ENCODE peak calls at places on chromosomes 1 and 21, in ten cellular contexts. One of them, this sample, is unnamed. For H3K9me3 and H3K4me1, the result is how much of the 10 kb centered on the place peaks cover.

GRCh38 chr1:218869276-218869675 is 304.4 kb upstream of the LYPLAL1 start:
- DNase-seq in transverse colon: no peak
- DNase-seq in A549: no peak
- DNase-seq in IMR-90: peak
- DNase-seq in heart right ventricle: no peak
- DNase-seq in CD8-positive, alpha-beta T cell: no peak
- DNase-seq in GM23248: no peak
- DNase-seq in ascending aorta: no peak
- DNase-seq in ovary: no peak
- DNase-seq in lower lobe of right lung: no peak
- DNase-seq in this sample: no peak

GRCh38 chr1:236550961-236551851 is 27.4 kb downstream of the LGALS8 start:
- DNase-seq in transverse colon: no peak
- DNase-seq in A549: no peak
- DNase-seq in IMR-90: no peak
- DNase-seq in heart right ventricle: no peak
- DNase-seq in CD8-positive, alpha-beta T cell: no peak
- DNase-seq in GM23248: no peak
- DNase-seq in ascending aorta: no peak
- DNase-seq in ovary: no peak
- DNase-seq in lower lobe of right lung: no peak
- DNase-seq in this sample: no peak

GRCh38 chr1:23343246-23344110 is 606 bp downstream of the HNRNPR start:
- DNase-seq in transverse colon: peak
- DNase-seq in A549: peak
- DNase-seq in IMR-90: peak
- DNase-seq in heart right ventricle: no peak
- DNase-seq in CD8-positive, alpha-beta T cell: peak
- DNase-seq in GM23248: peak
- DNase-seq in ascending aorta: no peak
- DNase-seq in ovary: peak
- DNase-seq in lower lobe of right lung: peak
- DNase-seq in this sample: no peak

GRCh38 chr1:230067441-230067870 is 418 bp downstream of the GALNT2 start:
- DNase-seq in transverse colon: peak
- DNase-seq in A549: peak
- DNase-seq in IMR-90: no peak
- DNase-seq in heart right ventricle: no peak
- DNase-seq in CD8-positive, alpha-beta T cell: no peak
- DNase-seq in GM23248: peak
- DNase-seq in ascending aorta: no peak
- DNase-seq in ovary: peak
- DNase-seq in lower lobe of right lung: peak
- DNase-seq in this sample: no peak

GRCh38 chr1:185813401-185813979 is 79.3 kb downstream of the HMCN1 start:
- DNase-seq in transverse colon: peak
- DNase-seq in A549: peak
- DNase-seq in IMR-90: peak
- DNase-seq in heart right ventricle: no peak
- DNase-seq in CD8-positive, alpha-beta T cell: no peak
- DNase-seq in GM23248: peak
- DNase-seq in ascending aorta: no peak
- DNase-seq in ovary: no peak
- DNase-seq in lower lobe of right lung: no peak
- DNase-seq in this sample: no peak

GRCh38 chr1:213507472-213508223 is 456.6 kb downstream of the RPS6KC1 start:
- DNase-seq in transverse colon: no peak
- DNase-seq in A549: no peak
- DNase-seq in IMR-90: no peak
- DNase-seq in heart right ventricle: no peak
- DNase-seq in CD8-positive, alpha-beta T cell: no peak
- DNase-seq in GM23248: no peak
- DNase-seq in ascending aorta: no peak
- DNase-seq in ovary: no peak
- DNase-seq in lower lobe of right lung: peak
- DNase-seq in this sample: no peak

GRCh38 chr21:44903689-44904088 is 17.0 kb downstream of the ITGB2 start:
- DNase-seq in transverse colon: no peak
- DNase-seq in A549: no peak
- DNase-seq in IMR-90: no peak
- DNase-seq in heart right ventricle: peak
- DNase-seq in CD8-positive, alpha-beta T cell: no peak
- DNase-seq in GM23248: no peak
- DNase-seq in ascending aorta: no peak
- DNase-seq in ovary: no peak
- DNase-seq in lower lobe of right lung: peak
- DNase-seq in this sample: no peak

GRCh38 chr1:156140879-156141707 is 12.3 kb upstream of the SEMA4A start:
- DNase-seq in transverse colon: no peak
- DNase-seq in A549: no peak
- DNase-seq in IMR-90: peak
- DNase-seq in heart right ventricle: peak
- DNase-seq in CD8-positive, alpha-beta T cell: peak
- DNase-seq in GM23248: peak
- DNase-seq in ascending aorta: no peak
- DNase-seq in ovary: no peak
- DNase-seq in lower lobe of right lung: no peak
- DNase-seq in this sample: no peak

GRCh38 chr1:198118136-198118535 is 38.7 kb upstream of the NEK7 start:
- DNase-seq in transverse colon: peak
- DNase-seq in A549: peak
- DNase-seq in IMR-90: peak
- DNase-seq in heart right ventricle: peak
- DNase-seq in CD8-positive, alpha-beta T cell: no peak
- DNase-seq in GM23248: peak
- DNase-seq in ascending aorta: no peak
- DNase-seq in ovary: peak
- DNase-seq in lower lobe of right lung: no peak
- DNase-seq in this sample: no peak

GRCh38 chr21:42623684-42624083 is 29.7 kb upstream of the PDE9A start:
- DNase-seq in transverse colon: no peak
- DNase-seq in A549: no peak
- DNase-seq in IMR-90: no peak
- DNase-seq in heart right ventricle: no peak
- DNase-seq in CD8-positive, alpha-beta T cell: no peak
- DNase-seq in GM23248: no peak
- DNase-seq in ascending aorta: no peak
- DNase-seq in ovary: no peak
- DNase-seq in lower lobe of right lung: no peak
- DNase-seq in this sample: no peak

GRCh38 chr1:67674260-67675011 is 10.6 kb upstream of the GADD45A start:
- DNase-seq in transverse colon: peak
- DNase-seq in A549: no peak
- DNase-seq in IMR-90: peak
- DNase-seq in heart right ventricle: no peak
- DNase-seq in CD8-positive, alpha-beta T cell: peak
- DNase-seq in GM23248: peak
- DNase-seq in ascending aorta: no peak
- DNase-seq in ovary: peak
- DNase-seq in lower lobe of right lung: no peak
- DNase-seq in this sample: no peak

DNA sequence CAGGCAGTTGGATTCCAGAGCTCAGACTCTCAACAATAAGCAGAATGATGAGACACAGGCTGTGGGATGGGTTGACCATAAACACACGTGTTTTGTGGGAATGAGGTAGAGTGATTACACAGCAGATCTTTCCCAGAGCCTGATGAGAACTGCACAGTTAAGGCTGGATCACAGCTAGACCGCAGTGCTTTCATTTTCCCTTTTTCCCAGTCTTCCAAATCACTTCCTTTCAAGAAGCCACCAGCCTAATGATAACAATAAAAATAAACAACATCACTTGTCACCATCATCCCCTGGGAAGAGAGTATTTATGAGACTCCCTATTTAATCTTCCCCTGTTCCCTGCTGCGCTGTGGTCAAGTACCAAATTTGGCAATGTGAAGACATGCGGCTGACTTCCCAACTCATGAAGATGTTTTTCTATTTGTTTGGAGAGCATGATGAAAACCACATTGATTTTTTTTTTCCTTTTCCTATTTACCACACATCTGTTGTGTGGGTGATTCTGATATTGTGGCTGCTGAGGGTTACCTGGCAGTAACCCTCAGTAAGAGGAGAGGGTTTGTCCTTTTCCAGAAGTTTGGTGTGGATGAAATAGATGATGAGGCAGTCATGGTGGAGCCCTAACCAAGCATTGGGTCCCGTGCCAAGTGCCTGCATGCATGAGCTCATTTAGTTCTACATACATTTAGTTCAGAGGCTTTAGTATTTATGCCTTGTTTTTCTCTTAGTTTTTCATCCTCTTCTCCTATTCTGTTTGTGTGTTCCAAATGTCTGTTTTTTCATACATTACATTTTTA is 248.9 kb upstream of the HOOK1 start:
- DNase-seq in transverse colon: peak
- DNase-seq in A549: no peak
- DNase-seq in IMR-90: peak
- DNase-seq in heart right ventricle: no peak
- DNase-seq in CD8-positive, alpha-beta T cell: no peak
- DNase-seq in GM23248: peak
- DNase-seq in ascending aorta: no peak
- DNase-seq in ovary: no peak
- DNase-seq in lower lobe of right lung: no peak
- DNase-seq in this sample: no peak
- H3K4me3 ChIP-seq in transverse colon: no peak
- H3K4me3 ChIP-seq in A549: no peak
- H3K4me3 ChIP-seq in IMR-90: peak
- H3K4me3 ChIP-seq in heart right ventricle: no peak
- H3K4me3 ChIP-seq in CD8-positive, alpha-beta T cell: no peak
- H3K4me3 ChIP-seq in GM23248: peak
- H3K4me3 ChIP-seq in ascending aorta: no peak
- H3K4me3 ChIP-seq in ovary: no peak
- H3K4me3 ChIP-seq in lower lobe of right lung: no peak
- H3K4me3 ChIP-seq in this sample: no peak

DNA sequence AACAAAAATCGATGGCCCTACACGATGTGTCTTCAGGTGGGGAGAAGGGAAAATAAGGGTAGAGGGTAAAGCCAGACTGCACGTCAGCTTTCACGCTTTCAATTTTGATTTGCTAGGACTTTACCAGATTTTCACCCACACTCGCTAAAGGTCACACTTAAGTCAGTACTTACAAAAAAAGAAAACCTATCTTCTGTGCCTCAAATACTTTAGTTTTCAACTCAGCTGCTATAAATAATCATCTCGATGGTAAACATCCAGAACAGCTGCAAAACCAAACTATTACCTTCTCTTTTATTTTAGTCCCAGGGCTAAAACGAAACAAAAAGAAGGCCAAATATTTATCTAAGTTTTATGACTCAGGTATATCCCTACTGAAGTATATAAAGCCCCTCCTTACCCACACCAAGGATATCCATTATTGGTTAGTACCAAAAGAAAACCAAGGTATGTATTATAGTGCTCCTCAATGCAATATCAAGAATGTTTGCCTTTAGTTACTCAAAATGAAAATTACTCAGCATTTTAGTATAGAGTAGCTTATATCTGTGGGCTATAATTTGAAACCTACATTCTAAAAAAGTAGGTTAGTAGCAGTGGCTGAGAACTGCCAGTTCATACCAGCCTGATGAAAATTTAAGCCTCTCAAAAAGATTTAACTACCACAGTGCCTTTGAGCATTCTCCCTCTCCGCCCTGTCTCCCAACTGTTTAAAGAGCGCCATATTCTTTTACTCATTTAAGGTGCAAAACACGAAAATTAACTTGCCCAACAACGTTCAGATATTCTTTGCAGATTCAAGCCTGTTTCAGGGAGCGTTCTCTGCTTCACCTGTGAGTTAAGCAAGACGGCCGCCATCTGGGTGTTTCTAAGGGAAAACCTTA is 1.5 kb downstream of the CSDE1 start:
- DNase-seq in transverse colon: no peak
- DNase-seq in A549: no peak
- DNase-seq in IMR-90: peak
- DNase-seq in heart right ventricle: no peak
- DNase-seq in CD8-positive, alpha-beta T cell: no peak
- DNase-seq in GM23248: peak
- DNase-seq in ascending aorta: no peak
- DNase-seq in ovary: no peak
- DNase-seq in lower lobe of right lung: no peak
- DNase-seq in this sample: no peak
- H3K9me3 ChIP-seq in transverse colon: under half
- H3K9me3 ChIP-seq in A549: under half
- H3K9me3 ChIP-seq in IMR-90: under half
- H3K9me3 ChIP-seq in heart right ventricle: under half
- H3K9me3 ChIP-seq in CD8-positive, alpha-beta T cell: under half
- H3K9me3 ChIP-seq in GM23248: under half
- H3K9me3 ChIP-seq in ascending aorta: under half
- H3K9me3 ChIP-seq in ovary: under half
- H3K9me3 ChIP-seq in lower lobe of right lung: under half
- H3K9me3 ChIP-seq in this sample: under half

DNA sequence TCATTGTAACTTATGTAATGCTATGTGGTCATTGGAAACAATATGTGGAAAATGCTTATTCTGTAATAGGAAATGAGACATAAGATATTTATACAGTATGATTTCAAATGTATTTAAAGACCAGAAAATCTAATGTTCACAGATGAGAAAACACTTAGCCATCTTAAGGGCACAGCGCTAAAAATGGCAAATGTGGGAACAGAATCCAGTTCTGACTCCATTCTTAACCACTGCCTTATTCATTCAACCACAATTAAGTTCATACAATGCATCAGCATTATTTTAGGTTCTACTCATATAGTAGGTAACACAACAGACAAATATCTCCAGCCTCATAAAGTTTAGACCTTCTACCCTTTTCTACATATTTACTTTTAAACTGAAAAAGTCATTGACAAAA is 12.4 kb downstream of the CSDE1 start:
- DNase-seq in transverse colon: no peak
- DNase-seq in A549: no peak
- DNase-seq in IMR-90: peak
- DNase-seq in heart right ventricle: no peak
- DNase-seq in CD8-positive, alpha-beta T cell: no peak
- DNase-seq in GM23248: peak
- DNase-seq in ascending aorta: no peak
- DNase-seq in ovary: no peak
- DNase-seq in lower lobe of right lung: no peak
- DNase-seq in this sample: no peak
- H3K4me1 ChIP-seq in transverse colon: under half
- H3K4me1 ChIP-seq in A549: under half
- H3K4me1 ChIP-seq in IMR-90: under half
- H3K4me1 ChIP-seq in heart right ventricle: under half
- H3K4me1 ChIP-seq in CD8-positive, alpha-beta T cell: under half
- H3K4me1 ChIP-seq in GM23248: under half
- H3K4me1 ChIP-seq in ascending aorta: under half
- H3K4me1 ChIP-seq in ovary: under half
- H3K4me1 ChIP-seq in lower lobe of right lung: under half
- H3K4me1 ChIP-seq in this sample: under half

DNA sequence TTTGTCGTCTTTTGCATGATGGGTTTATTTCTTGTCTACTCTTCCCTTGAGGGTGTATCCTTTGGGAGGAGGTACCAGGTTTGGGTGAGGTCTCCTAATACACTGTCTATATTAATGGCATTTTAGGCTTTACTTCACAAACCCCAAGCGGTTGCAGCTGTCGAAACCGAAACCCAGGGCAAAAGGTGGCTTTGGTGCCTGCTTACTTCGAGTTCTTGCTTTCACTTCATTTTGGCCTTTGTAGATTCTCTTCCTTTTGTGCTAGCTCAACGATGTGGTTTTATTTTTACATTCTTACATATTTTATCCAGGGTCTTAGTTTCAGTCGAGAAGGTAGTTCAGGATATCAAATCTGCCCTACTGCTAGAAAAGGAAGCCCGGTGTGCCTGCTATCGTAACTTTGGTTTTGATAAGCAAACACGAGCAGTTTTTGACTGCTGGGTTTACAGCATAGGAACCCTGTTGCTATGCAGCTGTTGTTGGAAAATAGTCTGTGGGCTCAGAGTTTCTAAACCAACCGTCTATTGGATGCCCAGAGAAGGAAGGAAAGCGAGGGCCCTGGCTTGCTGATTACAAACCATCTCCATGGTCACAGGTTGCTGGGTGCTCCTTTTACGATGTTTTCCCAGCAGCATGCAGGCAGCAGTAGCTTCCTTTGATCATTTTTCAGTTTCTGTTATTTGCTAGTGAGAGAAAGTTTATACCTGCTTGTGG is 9.8 kb upstream of the TSPAN2 start:
- DNase-seq in transverse colon: peak
- DNase-seq in A549: peak
- DNase-seq in IMR-90: peak
- DNase-seq in heart right ventricle: no peak
- DNase-seq in CD8-positive, alpha-beta T cell: peak
- DNase-seq in GM23248: peak
- DNase-seq in ascending aorta: no peak
- DNase-seq in ovary: no peak
- DNase-seq in lower lobe of right lung: peak
- DNase-seq in this sample: no peak
- H3K4me3 ChIP-seq in transverse colon: peak
- H3K4me3 ChIP-seq in A549: no peak
- H3K4me3 ChIP-seq in IMR-90: no peak
- H3K4me3 ChIP-seq in heart right ventricle: peak
- H3K4me3 ChIP-seq in CD8-positive, alpha-beta T cell: peak
- H3K4me3 ChIP-seq in GM23248: peak
- H3K4me3 ChIP-seq in ascending aorta: peak
- H3K4me3 ChIP-seq in ovary: peak
- H3K4me3 ChIP-seq in lower lobe of right lung: peak
- H3K4me3 ChIP-seq in this sample: no peak

This sample was measured in mucosa of descending colon.